ENCODE peak calls at places on chromosomes 11 and 22, in five cellular contexts. V is cardiac fibroblast, G is T-cell, K is Right ventricle myocardium superior, T is iPS-NIHi11. X is an unnamed sample.

GRCh38 chr22:29011868-29012428 is 49.7 kb downstream of the C22orf31 start:
- DNase-seq in T (no peak), G (no peak), V (no peak), K (no peak), X (no peak)

GRCh38 chr22:29509815-29510214 is 29.8 kb downstream of the NEFH start:
- DNase-seq in K (no peak), T (no peak), V (no peak), G (no peak), X (no peak)

GRCh38 chr11:104905271-104905670 is 7.0 kb upstream of the CASP12 start:
- DNase-seq in G (no peak), V (no peak), T (no peak), K (no peak), X (no peak)

GRCh38 chr22:17955611-17956379 is 68.6 kb downstream of the MICAL3 start:
- DNase-seq in T (no peak), K (no peak), V (no peak), G (no peak), X (no peak)

GRCh38 chr11:94175545-94175944 is 46.9 kb downstream of the PANX1 start:
- DNase-seq in V (peak), K (no peak), T (no peak), G (no peak), X (no peak)

GRCh38 chr11:1101318-1102089 is 26.8 kb downstream of the MUC2 start:
- DNase-seq in T (no peak), G (no peak), V (no peak), K (peak), X (no peak)

GRCh38 chr11:13663631-13664071 is 4.8 kb upstream of the FAR1 start:
- DNase-seq in T (no peak), G (no peak), K (no peak), V (peak), X (no peak)

GRCh38 chr11:73227571-73228211 is 9.6 kb downstream of the P2RY2 start:
- DNase-seq in K (no peak), T (peak), G (no peak), V (no peak), X (no peak)

GRCh38 chr11:65141896-65142494 is 7.7 kb upstream of the SYVN1 start:
- DNase-seq in T (no peak), V (no peak), K (no peak), G (no peak), X (no peak)

GRCh38 chr11:47389577-47390072 is 11.3 kb upstream of the SPI1 start:
- DNase-seq in G (no peak), K (peak), V (no peak), T (peak), X (no peak)

GRCh38 chr11:115247404-115247803 is 256.8 kb downstream of the CADM1 start:
- DNase-seq in G (no peak), T (no peak), V (no peak), K (no peak), X (no peak)

GRCh38 chr22:19527861-19528417 is 3.7 kb upstream of the CLDN5 start:
- DNase-seq in T (no peak), V (no peak), K (no peak), G (no peak), X (no peak)

X was measured in CD4-positive, alpha-beta memory T cell.